ENCODE peak calls at places on chromosomes 7 and 10, in five cellular contexts. V is A549, X is thoracic aorta, G is AG04450, W is IMR-90. E is an unnamed sample.

GRCh38 chr10:29874604-29875269 is 184.6 kb downstream of the JCAD start:
- DNase-seq in V (no peak), X (no peak), G (no peak), W (no peak), E (no peak)

GRCh38 chr10:77247076-77247561 is 390.5 kb downstream of the KCNMA1 start:
- DNase-seq in V (peak), X (peak), G (no peak), W (peak), E (no peak)

GRCh38 chr7:129530881-129531391 is 28.6 kb downstream of the SMKR1 start:
- DNase-seq in V (peak), X (no peak), G (peak), W (peak), E (no peak)

GRCh38 chr7:67525588-67525987 is 529.0 kb downstream of the TYW1 start:
- DNase-seq in V (no peak), X (no peak), G (no peak), W (no peak), E (no peak)

GRCh38 chr10:132054564-132054963 is 11.2 kb upstream of the JAKMIP3 start:
- DNase-seq in V (no peak), X (no peak), G (no peak), W (no peak), E (no peak)

GRCh38 chr7:147053761-147054160 is 937.2 kb downstream of the CNTNAP2 start:
- DNase-seq in V (no peak), X (no peak), G (no peak), W (no peak), E (no peak)

GRCh38 chr10:14325325-14325955 is 5.3 kb downstream of the FRMD4A start:
- DNase-seq in V (peak), X (peak), G (no peak), W (peak), E (peak)

GRCh38 chr10:62617702-62618451 is 186.6 kb upstream of the ADO start:
- DNase-seq in V (no peak), X (no peak), G (no peak), W (no peak), E (no peak)

GRCh38 chr10:132043861-132044695 is 21.7 kb upstream of the JAKMIP3 start:
- DNase-seq in V (no peak), X (no peak), G (no peak), W (no peak), E (no peak)

GRCh38 chr10:20002657-20003056 is 186.4 kb downstream of the PLXDC2 start:
- DNase-seq in V (no peak), X (no peak), G (no peak), W (no peak), E (no peak)

GRCh38 chr7:29853072-29853471 is 46.8 kb downstream of the WIPF3 start:
- DNase-seq in V (no peak), X (no peak), G (no peak), W (no peak), E (no peak)

GRCh38 chr7:117667456-117667855 is 187.6 kb downstream of the CFTR start:
- DNase-seq in V (no peak), X (no peak), G (no peak), W (peak), E (no peak)

GRCh38 chr10:110456523-110457091 is 41.1 kb upstream of the DUSP5 start:
- DNase-seq in V (peak), X (no peak), G (no peak), W (peak), E (no peak)

GRCh38 chr10:85594239-85594638 is 772.4 kb downstream of the GRID1 start:
- DNase-seq in V (no peak), X (no peak), G (no peak), W (no peak), E (no peak)

GRCh38 chr7:1246871-1247526 is 14.3 kb downstream of the UNCX start:
- DNase-seq in V (no peak), X (no peak), G (no peak), W (no peak), E (no peak)

GRCh38 chr10:124619195-124619594 is 125.0 kb downstream of the FAM53B start:
- DNase-seq in V (no peak), X (no peak), G (no peak), W (peak), E (peak)

GRCh38 chr10:26733750-26734568 is 36.5 kb downstream of the PDSS1 start:
- DNase-seq in V (no peak), X (no peak), G (no peak), W (no peak), E (peak)

GRCh38 chr7:5758753-5759330 is 22.6 kb downstream of the RNF216 start:
- DNase-seq in V (no peak), X (no peak), G (no peak), W (no peak), E (no peak)

GRCh38 chr10:118961401-118961800 is 68.1 kb upstream of the NANOS1 start:
- DNase-seq in V (no peak), X (no peak), G (no peak), W (no peak), E (no peak)

GRCh38 chr7:135744938-135745701 is 3.5 kb downstream of the FAM180A start:
- DNase-seq in V (no peak), X (no peak), G (peak), W (peak), E (no peak)

GRCh38 chr7:73703985-73704639 is 15.4 kb downstream of the STX1A start:
- DNase-seq in V (peak), X (no peak), G (no peak), W (peak), E (peak)

GRCh38 chr10:86401588-86402282 is 35.1 kb upstream of the GRID1 start:
- DNase-seq in V (peak), X (no peak), G (no peak), W (no peak), E (no peak)

GRCh38 chr10:131088619-131089018 is 222.9 kb downstream of the TCERG1L start:
- DNase-seq in V (peak), X (no peak), G (no peak), W (no peak), E (no peak)

GRCh38 chr7:5177060-5177459 is 13.0 kb upstream of the WIPI2 start:
- DNase-seq in V (peak), X (peak), G (peak), W (peak), E (peak)

GRCh38 chr10:79176052-79176501 is 107.3 kb downstream of the ZMIZ1 start:
- DNase-seq in V (no peak), X (no peak), G (peak), W (peak), E (no peak)

GRCh38 chr10:122254831-122255230 is 16.3 kb upstream of the BTBD16 start:
- DNase-seq in V (no peak), X (no peak), G (no peak), W (no peak), E (no peak)

GRCh38 chr7:150788474-150789269 is 11.5 kb downstream of the TMEM176B start:
- DNase-seq in V (no peak), X (no peak), G (no peak), W (peak), E (no peak)

GRCh38 chr7:124411796-124412195 is 353.8 kb downstream of the GPR37 start:
- DNase-seq in V (no peak), X (no peak), G (no peak), W (no peak), E (no peak)

GRCh38 chr10:37856881-37857286 is 526 bp downstream of the ZNF248 start:
- DNase-seq in V (peak), X (no peak), G (no peak), W (no peak), E (peak)

GRCh38 chr10:103859161-103860141 is 4.1 kb upstream of the SH3PXD2A start:
- DNase-seq in V (peak), X (no peak), G (no peak), W (peak), E (peak)

GRCh38 chr7:142960955-142961512 is 1.1 kb downstream of the KEL start:
- DNase-seq in V (no peak), X (no peak), G (no peak), W (no peak), E (no peak)

GRCh38 chr7:46982928-46983327 is 599.0 kb downstream of the TNS3 start:
- DNase-seq in V (no peak), X (no peak), G (no peak), W (no peak), E (no peak)

GRCh38 chr10:42836771-42837468 is 54.3 kb downstream of the BMS1 start:
- DNase-seq in V (peak), X (no peak), G (no peak), W (peak), E (no peak)
- H3K4me3 ChIP-seq in V (peak), X (peak), G (peak), W (peak), E (peak)

GRCh38 chr10:22477365-22478287 is 132.3 kb downstream of the SPAG6 start:
- DNase-seq in V (no peak), X (no peak), G (no peak), W (no peak), E (no peak)
- H3K4me3 ChIP-seq in V (no peak), X (no peak), G (no peak), W (no peak), E (peak)

GRCh38 chr7:37915438-37915837 is 1.2 kb downstream of the SFRP4 start:
- DNase-seq in V (no peak), X (no peak), G (no peak), W (no peak), E (no peak)
- H3K4me3 ChIP-seq in V (peak), X (peak), G (no peak), W (no peak), E (no peak)

DNA sequence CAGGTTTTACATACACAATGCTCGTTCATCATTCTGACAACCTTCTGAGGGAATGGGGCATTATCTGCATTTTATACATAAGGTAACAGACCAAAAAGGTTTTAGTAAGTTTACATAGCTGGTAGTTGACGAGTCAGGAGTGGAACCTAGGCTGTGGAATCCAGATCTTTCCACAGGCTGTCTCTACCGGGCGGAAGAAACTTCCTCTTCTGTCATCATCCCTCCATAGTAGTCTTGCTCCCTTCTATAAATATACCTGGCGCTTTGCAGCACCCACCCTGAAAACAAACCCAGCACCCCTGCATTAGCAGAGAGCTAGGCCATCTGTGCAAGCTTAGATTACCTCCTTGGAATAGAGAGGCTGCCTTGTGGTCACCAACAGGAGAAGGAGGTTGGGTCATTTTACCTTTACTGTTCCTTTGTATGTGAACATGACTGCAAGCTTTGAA is 1.3 kb downstream of the TSPAN13 start:
- DNase-seq in V (no peak), X (no peak), G (no peak), W (no peak), E (no peak)
- H3K4me3 ChIP-seq in V (peak), X (peak), G (peak), W (no peak), E (peak)

GRCh38 chr7:26397786-26398435 is 106.2 kb downstream of the SNX10 start:
- DNase-seq in V (peak), X (no peak), G (no peak), W (no peak), E (no peak)

GRCh38 chr7:26399309-26399610 is 107.6 kb downstream of the SNX10 start:
- DNase-seq in V (peak), X (no peak), G (no peak), W (peak), E (peak)

GRCh38 chr7:26397326-26397725 is 105.7 kb downstream of the SNX10 start:
- DNase-seq in V (no peak), X (no peak), G (no peak), W (no peak), E (no peak)

GRCh38 chr7:26398436-26399308 is 107.0 kb downstream of the SNX10 start:
- DNase-seq in V (peak), X (peak), G (no peak), W (peak), E (peak)

GRCh38 chr7:26399747-26400146 is 108.1 kb downstream of the SNX10 start:
- DNase-seq in V (no peak), X (no peak), G (no peak), W (no peak), E (no peak)
- H3K4me3 ChIP-seq in V (no peak), X (no peak), G (no peak), W (no peak), E (no peak)

E was measured in stomach.